ENCODE peak calls at places on chromosome 1, in ten cellular contexts. One of them, this sample, is unnamed. For H3K36me3, the result is how much of the 10 kb centered on the place peaks cover.

GRCh38 chr1:192108143-192108542 is 50.1 kb upstream of the RGS18 start:
- DNase-seq in IMR-90: no peak
- DNase-seq in kidney: no peak
- DNase-seq in CD4-positive, CD25-positive, alpha-beta regulatory T cell: no peak
- DNase-seq in SJSA1: no peak
- DNase-seq in neural progenitor cell: no peak
- DNase-seq in OCI-LY7: no peak
- DNase-seq in fibroblast of lung: no peak
- DNase-seq in CD4-positive, alpha-beta memory T cell: no peak
- DNase-seq in left lung: no peak
- DNase-seq in this sample: no peak

GRCh38 chr1:233410906-233411305 is 83.4 kb downstream of the MAP3K21 start:
- DNase-seq in IMR-90: no peak
- DNase-seq in kidney: no peak
- DNase-seq in CD4-positive, CD25-positive, alpha-beta regulatory T cell: no peak
- DNase-seq in SJSA1: no peak
- DNase-seq in neural progenitor cell: no peak
- DNase-seq in OCI-LY7: no peak
- DNase-seq in fibroblast of lung: no peak
- DNase-seq in CD4-positive, alpha-beta memory T cell: no peak
- DNase-seq in left lung: no peak
- DNase-seq in this sample: no peak

GRCh38 chr1:214383381-214384372 is 102.7 kb downstream of the SMYD2 start:
- DNase-seq in IMR-90: no peak
- DNase-seq in kidney: no peak
- DNase-seq in CD4-positive, CD25-positive, alpha-beta regulatory T cell: no peak
- DNase-seq in SJSA1: no peak
- DNase-seq in neural progenitor cell: no peak
- DNase-seq in OCI-LY7: no peak
- DNase-seq in fibroblast of lung: no peak
- DNase-seq in CD4-positive, alpha-beta memory T cell: peak
- DNase-seq in left lung: no peak
- DNase-seq in this sample: no peak

GRCh38 chr1:28154083-28154594 is 22.4 kb downstream of the PTAFR start:
- DNase-seq in IMR-90: no peak
- DNase-seq in kidney: no peak
- DNase-seq in CD4-positive, CD25-positive, alpha-beta regulatory T cell: no peak
- DNase-seq in SJSA1: no peak
- DNase-seq in neural progenitor cell: no peak
- DNase-seq in OCI-LY7: no peak
- DNase-seq in fibroblast of lung: no peak
- DNase-seq in CD4-positive, alpha-beta memory T cell: no peak
- DNase-seq in left lung: no peak
- DNase-seq in this sample: no peak

GRCh38 chr1:74534241-74534640 is 21.8 kb upstream of the LRRC53 start:
- DNase-seq in IMR-90: no peak
- DNase-seq in kidney: no peak
- DNase-seq in CD4-positive, CD25-positive, alpha-beta regulatory T cell: no peak
- DNase-seq in SJSA1: peak
- DNase-seq in neural progenitor cell: no peak
- DNase-seq in OCI-LY7: no peak
- DNase-seq in fibroblast of lung: peak
- DNase-seq in CD4-positive, alpha-beta memory T cell: no peak
- DNase-seq in left lung: no peak
- DNase-seq in this sample: no peak

GRCh38 chr1:99546432-99547416 is 99.2 kb upstream of the PALMD start:
- DNase-seq in IMR-90: peak
- DNase-seq in kidney: no peak
- DNase-seq in CD4-positive, CD25-positive, alpha-beta regulatory T cell: no peak
- DNase-seq in SJSA1: no peak
- DNase-seq in neural progenitor cell: no peak
- DNase-seq in OCI-LY7: no peak
- DNase-seq in fibroblast of lung: peak
- DNase-seq in CD4-positive, alpha-beta memory T cell: no peak
- DNase-seq in left lung: no peak
- DNase-seq in this sample: no peak

GRCh38 chr1:239843556-239843955 is 248.1 kb upstream of the FMN2 start:
- DNase-seq in IMR-90: no peak
- DNase-seq in kidney: no peak
- DNase-seq in CD4-positive, CD25-positive, alpha-beta regulatory T cell: no peak
- DNase-seq in SJSA1: no peak
- DNase-seq in neural progenitor cell: no peak
- DNase-seq in OCI-LY7: no peak
- DNase-seq in fibroblast of lung: no peak
- DNase-seq in CD4-positive, alpha-beta memory T cell: no peak
- DNase-seq in left lung: no peak
- DNase-seq in this sample: no peak

GRCh38 chr1:74847720-74848119 is 114.8 kb downstream of the TYW3 start:
- DNase-seq in IMR-90: peak
- DNase-seq in kidney: no peak
- DNase-seq in CD4-positive, CD25-positive, alpha-beta regulatory T cell: no peak
- DNase-seq in SJSA1: no peak
- DNase-seq in neural progenitor cell: no peak
- DNase-seq in OCI-LY7: no peak
- DNase-seq in fibroblast of lung: peak
- DNase-seq in CD4-positive, alpha-beta memory T cell: no peak
- DNase-seq in left lung: no peak
- DNase-seq in this sample: no peak

GRCh38 chr1:155070721-155071556 is 7.4 kb downstream of the EFNA4 start:
- DNase-seq in IMR-90: peak
- DNase-seq in kidney: peak
- DNase-seq in CD4-positive, CD25-positive, alpha-beta regulatory T cell: peak
- DNase-seq in SJSA1: no peak
- DNase-seq in neural progenitor cell: peak
- DNase-seq in OCI-LY7: peak
- DNase-seq in fibroblast of lung: peak
- DNase-seq in CD4-positive, alpha-beta memory T cell: peak
- DNase-seq in left lung: peak
- DNase-seq in this sample: peak

GRCh38 chr1:155072531-155073289 is 5.9 kb upstream of the EFNA3 start:
- DNase-seq in IMR-90: no peak
- DNase-seq in kidney: peak
- DNase-seq in CD4-positive, CD25-positive, alpha-beta regulatory T cell: no peak
- DNase-seq in SJSA1: no peak
- DNase-seq in neural progenitor cell: no peak
- DNase-seq in OCI-LY7: no peak
- DNase-seq in fibroblast of lung: no peak
- DNase-seq in CD4-positive, alpha-beta memory T cell: no peak
- DNase-seq in left lung: peak
- DNase-seq in this sample: peak

GRCh38 chr1:155073377-155074272 is 5.0 kb upstream of the EFNA3 start:
- DNase-seq in IMR-90: no peak
- DNase-seq in kidney: peak
- DNase-seq in CD4-positive, CD25-positive, alpha-beta regulatory T cell: no peak
- DNase-seq in SJSA1: no peak
- DNase-seq in neural progenitor cell: no peak
- DNase-seq in OCI-LY7: peak
- DNase-seq in fibroblast of lung: no peak
- DNase-seq in CD4-positive, alpha-beta memory T cell: no peak
- DNase-seq in left lung: peak
- DNase-seq in this sample: no peak

GRCh38 chr1:155070392-155070700 is 6.8 kb downstream of the EFNA4 start:
- DNase-seq in IMR-90: no peak
- DNase-seq in kidney: peak
- DNase-seq in CD4-positive, CD25-positive, alpha-beta regulatory T cell: no peak
- DNase-seq in SJSA1: no peak
- DNase-seq in neural progenitor cell: no peak
- DNase-seq in OCI-LY7: no peak
- DNase-seq in fibroblast of lung: no peak
- DNase-seq in CD4-positive, alpha-beta memory T cell: no peak
- DNase-seq in left lung: peak
- DNase-seq in this sample: no peak

DNA sequence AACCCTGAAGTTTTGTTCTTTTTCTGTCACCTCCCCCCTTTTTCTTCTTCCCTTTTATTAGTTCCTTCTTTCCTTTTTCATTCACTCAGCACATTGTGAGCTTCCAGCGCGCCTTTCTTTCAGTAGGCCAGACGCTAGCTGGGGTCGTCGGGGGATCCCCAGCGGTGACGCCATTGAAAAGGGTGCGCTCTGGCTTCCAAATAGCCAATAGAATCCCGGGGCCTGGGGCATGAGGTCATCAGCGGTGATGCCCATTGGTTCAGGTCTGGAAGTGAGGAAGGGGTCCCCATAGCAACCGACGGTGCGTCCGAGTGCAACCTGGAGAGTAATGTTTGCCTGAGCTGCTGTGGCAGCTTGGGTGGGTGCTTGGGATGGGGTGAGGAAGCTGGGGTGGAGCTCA is 6.9 kb upstream of the EFNA3 start:
- DNase-seq in IMR-90: no peak
- DNase-seq in kidney: peak
- DNase-seq in CD4-positive, CD25-positive, alpha-beta regulatory T cell: no peak
- DNase-seq in SJSA1: no peak
- DNase-seq in neural progenitor cell: peak
- DNase-seq in OCI-LY7: no peak
- DNase-seq in fibroblast of lung: no peak
- DNase-seq in CD4-positive, alpha-beta memory T cell: no peak
- DNase-seq in left lung: peak
- DNase-seq in this sample: no peak
- H3K36me3 ChIP-seq in IMR-90: under half
- H3K36me3 ChIP-seq in kidney: under half
- H3K36me3 ChIP-seq in CD4-positive, CD25-positive, alpha-beta regulatory T cell: under half
- H3K36me3 ChIP-seq in SJSA1: under half
- H3K36me3 ChIP-seq in neural progenitor cell: under half
- H3K36me3 ChIP-seq in OCI-LY7: under half
- H3K36me3 ChIP-seq in fibroblast of lung: under half
- H3K36me3 ChIP-seq in CD4-positive, alpha-beta memory T cell: under half
- H3K36me3 ChIP-seq in left lung: under half
- H3K36me3 ChIP-seq in this sample: under half

GRCh38 chr1:18938707-18939070 is 17.8 kb downstream of the IFFO2 start:
- DNase-seq in IMR-90: no peak
- DNase-seq in kidney: no peak
- DNase-seq in CD4-positive, CD25-positive, alpha-beta regulatory T cell: no peak
- DNase-seq in SJSA1: no peak
- DNase-seq in neural progenitor cell: no peak
- DNase-seq in OCI-LY7: no peak
- DNase-seq in fibroblast of lung: no peak
- DNase-seq in CD4-positive, alpha-beta memory T cell: no peak
- DNase-seq in left lung: no peak
- DNase-seq in this sample: no peak
- H3K27ac ChIP-seq in IMR-90: no peak
- H3K27ac ChIP-seq in kidney: no peak
- H3K27ac ChIP-seq in CD4-positive, CD25-positive, alpha-beta regulatory T cell: peak
- H3K27ac ChIP-seq in SJSA1: no peak
- H3K27ac ChIP-seq in neural progenitor cell: no peak
- H3K27ac ChIP-seq in OCI-LY7: no peak
- H3K27ac ChIP-seq in fibroblast of lung: peak
- H3K27ac ChIP-seq in CD4-positive, alpha-beta memory T cell: no peak
- H3K27ac ChIP-seq in left lung: no peak
- H3K27ac ChIP-seq in this sample: no peak

DNA sequence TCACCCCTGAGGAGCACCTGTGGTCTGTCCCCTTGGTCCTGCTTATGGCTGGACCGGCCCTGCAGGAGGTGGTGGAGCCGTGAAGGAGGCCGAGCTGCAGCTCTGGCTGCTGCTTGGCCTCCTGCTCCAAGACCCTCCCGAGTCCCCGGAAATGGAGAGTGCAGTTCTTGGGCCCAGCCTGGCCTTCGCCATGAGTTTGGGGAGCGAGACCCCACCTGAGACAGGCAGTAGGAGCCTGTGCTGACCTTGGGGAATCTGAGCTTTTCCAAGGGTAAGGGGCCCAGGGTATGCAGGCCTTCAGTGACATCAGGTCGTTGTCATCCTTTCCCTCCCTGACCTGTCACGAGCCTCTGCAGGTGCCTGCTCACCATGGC is 14.1 kb downstream of the TMEM201 start:
- DNase-seq in IMR-90: no peak
- DNase-seq in kidney: no peak
- DNase-seq in CD4-positive, CD25-positive, alpha-beta regulatory T cell: no peak
- DNase-seq in SJSA1: no peak
- DNase-seq in neural progenitor cell: no peak
- DNase-seq in OCI-LY7: no peak
- DNase-seq in fibroblast of lung: no peak
- DNase-seq in CD4-positive, alpha-beta memory T cell: peak
- DNase-seq in left lung: no peak
- DNase-seq in this sample: no peak
- H3K36me3 ChIP-seq in IMR-90: under half
- H3K36me3 ChIP-seq in kidney: under half
- H3K36me3 ChIP-seq in CD4-positive, CD25-positive, alpha-beta regulatory T cell: under half
- H3K36me3 ChIP-seq in SJSA1: under half
- H3K36me3 ChIP-seq in neural progenitor cell: under half
- H3K36me3 ChIP-seq in OCI-LY7: under half
- H3K36me3 ChIP-seq in fibroblast of lung: under half
- H3K36me3 ChIP-seq in CD4-positive, alpha-beta memory T cell: under half
- H3K36me3 ChIP-seq in left lung: half or more
- H3K36me3 ChIP-seq in this sample: under half

GRCh38 chr1:78231477-78231876 is 185.7 kb downstream of the GIPC2 start:
- DNase-seq in IMR-90: no peak
- DNase-seq in kidney: no peak
- DNase-seq in CD4-positive, CD25-positive, alpha-beta regulatory T cell: no peak
- DNase-seq in SJSA1: no peak
- DNase-seq in neural progenitor cell: no peak
- DNase-seq in OCI-LY7: no peak
- DNase-seq in fibroblast of lung: no peak
- DNase-seq in CD4-positive, alpha-beta memory T cell: no peak
- DNase-seq in left lung: no peak
- DNase-seq in this sample: no peak

GRCh38 chr1:78226784-78227183 is 181.0 kb downstream of the GIPC2 start:
- DNase-seq in IMR-90: no peak
- DNase-seq in kidney: no peak
- DNase-seq in CD4-positive, CD25-positive, alpha-beta regulatory T cell: no peak
- DNase-seq in SJSA1: no peak
- DNase-seq in neural progenitor cell: no peak
- DNase-seq in OCI-LY7: no peak
- DNase-seq in fibroblast of lung: no peak
- DNase-seq in CD4-positive, alpha-beta memory T cell: no peak
- DNase-seq in left lung: no peak
- DNase-seq in this sample: peak

GRCh38 chr1:78225153-78225552 is 179.4 kb downstream of the GIPC2 start:
- DNase-seq in IMR-90: peak
- DNase-seq in kidney: no peak
- DNase-seq in CD4-positive, CD25-positive, alpha-beta regulatory T cell: no peak
- DNase-seq in SJSA1: no peak
- DNase-seq in neural progenitor cell: peak
- DNase-seq in OCI-LY7: no peak
- DNase-seq in fibroblast of lung: no peak
- DNase-seq in CD4-positive, alpha-beta memory T cell: no peak
- DNase-seq in left lung: no peak
- DNase-seq in this sample: no peak

GRCh38 chr1:78229344-78229743 is 183.6 kb downstream of the GIPC2 start:
- DNase-seq in IMR-90: peak
- DNase-seq in kidney: no peak
- DNase-seq in CD4-positive, CD25-positive, alpha-beta regulatory T cell: no peak
- DNase-seq in SJSA1: no peak
- DNase-seq in neural progenitor cell: no peak
- DNase-seq in OCI-LY7: no peak
- DNase-seq in fibroblast of lung: peak
- DNase-seq in CD4-positive, alpha-beta memory T cell: no peak
- DNase-seq in left lung: no peak
- DNase-seq in this sample: no peak

DNA sequence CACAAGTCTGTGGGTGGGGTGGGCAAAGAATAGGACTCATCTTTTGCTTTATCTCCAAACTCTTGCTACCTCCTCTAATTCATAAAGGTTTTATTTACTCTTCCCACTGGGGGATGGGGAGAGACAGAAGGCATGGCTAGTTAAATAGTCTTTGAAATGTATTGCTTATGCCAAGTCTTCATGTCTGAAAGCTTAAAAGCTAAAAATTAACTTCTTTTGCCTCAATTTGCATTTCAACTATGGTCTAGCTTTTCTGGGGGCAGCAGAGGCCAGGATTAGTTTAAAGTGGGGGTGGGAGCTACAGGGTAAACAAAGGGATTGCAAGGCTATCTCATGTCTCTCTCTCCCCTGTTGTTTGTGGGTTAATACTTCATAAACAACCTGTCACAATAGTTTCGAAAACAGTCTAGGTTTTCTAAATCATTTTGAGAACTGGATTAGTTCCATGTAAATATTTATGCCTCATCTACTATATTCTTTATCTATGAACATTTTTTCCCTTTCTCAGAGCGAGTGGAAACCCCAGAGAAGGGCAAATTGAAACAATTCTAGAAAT is 182.0 kb downstream of the GIPC2 start:
- DNase-seq in IMR-90: peak
- DNase-seq in kidney: no peak
- DNase-seq in CD4-positive, CD25-positive, alpha-beta regulatory T cell: no peak
- DNase-seq in SJSA1: no peak
- DNase-seq in neural progenitor cell: no peak
- DNase-seq in OCI-LY7: no peak
- DNase-seq in fibroblast of lung: no peak
- DNase-seq in CD4-positive, alpha-beta memory T cell: no peak
- DNase-seq in left lung: no peak
- DNase-seq in this sample: no peak
- H3K27ac ChIP-seq in IMR-90: peak
- H3K27ac ChIP-seq in kidney: peak
- H3K27ac ChIP-seq in CD4-positive, CD25-positive, alpha-beta regulatory T cell: no peak
- H3K27ac ChIP-seq in SJSA1: no peak
- H3K27ac ChIP-seq in neural progenitor cell: no peak
- H3K27ac ChIP-seq in OCI-LY7: no peak
- H3K27ac ChIP-seq in fibroblast of lung: no peak
- H3K27ac ChIP-seq in CD4-positive, alpha-beta memory T cell: no peak
- H3K27ac ChIP-seq in left lung: no peak
- H3K27ac ChIP-seq in this sample: no peak

This sample was measured in aorta.